ENCODE peak calls at places on chromosomes 2 and 18, in seven cellular contexts. M is HepG2, U is K562, K is GM12878, W is H1, D is SK-N-SH, B is GM12892. G is an unnamed sample.

GRCh38 chr2:201118957-201119848 is 3.2 kb downstream of the CFLAR start:
- DNase-seq in M (no peak), U (peak), K (no peak), W (no peak), D (no peak), B (no peak), G (no peak)

GRCh38 chr2:180670302-180671003 is 310.0 kb upstream of the UBE2E3 start:
- DNase-seq in M (no peak), U (no peak), K (no peak), W (no peak), D (no peak), B (no peak), G (no peak)

GRCh38 chr18:34494359-34494696 is 215.8 kb upstream of the DTNA start:
- DNase-seq in M (peak), U (no peak), K (no peak), W (no peak), D (no peak), B (no peak), G (no peak)

GRCh38 chr2:213995400-213996105 is 415.3 kb upstream of the VWC2L start:
- DNase-seq in M (no peak), U (no peak), K (no peak), W (no peak), D (no peak), B (no peak), G (no peak)

GRCh38 chr2:233600361-233600760 is 17.1 kb upstream of the UGT1A8 start:
- DNase-seq in M (no peak), U (no peak), K (no peak), W (no peak), D (no peak), B (no peak), G (no peak)

GRCh38 chr2:53985646-53986045 is 14.9 kb upstream of the PSME4 start:
- DNase-seq in M (peak), U (no peak), K (no peak), W (no peak), D (no peak), B (no peak), G (no peak)

GRCh38 chr2:17644997-17645715 is 104.7 kb downstream of the VSNL1 start:
- DNase-seq in M (no peak), U (no peak), K (no peak), W (no peak), D (no peak), B (no peak), G (no peak)

GRCh38 chr18:52341617-52342381 is 1.8 kb downstream of the DCC start:
- DNase-seq in M (no peak), U (no peak), K (no peak), W (no peak), D (peak), B (no peak), G (peak)

GRCh38 chr2:74383254-74383653 is 3.1 kb upstream of the DCTN1 start:
- DNase-seq in M (peak), U (no peak), K (no peak), W (no peak), D (no peak), B (no peak), G (no peak)

GRCh38 chr2:164522561-164522981 is 98.7 kb downstream of the GRB14 start:
- DNase-seq in M (no peak), U (no peak), K (no peak), W (no peak), D (no peak), B (no peak), G (no peak)

GRCh38 chr2:212683346-212683745 is 144.7 kb upstream of the ERBB4 start:
- DNase-seq in M (no peak), U (no peak), K (no peak), W (no peak), D (no peak), B (no peak), G (no peak)

GRCh38 chr2:15142069-15142689 is 419.0 kb downstream of the NBAS start:
- DNase-seq in M (peak), U (no peak), K (peak), W (no peak), D (no peak), B (peak), G (peak)
- TF ChIP-seq TAF1 in M (no peak), U (no peak), K (no peak), W (no peak), D (no peak), B (peak), G (no peak)

DNA sequence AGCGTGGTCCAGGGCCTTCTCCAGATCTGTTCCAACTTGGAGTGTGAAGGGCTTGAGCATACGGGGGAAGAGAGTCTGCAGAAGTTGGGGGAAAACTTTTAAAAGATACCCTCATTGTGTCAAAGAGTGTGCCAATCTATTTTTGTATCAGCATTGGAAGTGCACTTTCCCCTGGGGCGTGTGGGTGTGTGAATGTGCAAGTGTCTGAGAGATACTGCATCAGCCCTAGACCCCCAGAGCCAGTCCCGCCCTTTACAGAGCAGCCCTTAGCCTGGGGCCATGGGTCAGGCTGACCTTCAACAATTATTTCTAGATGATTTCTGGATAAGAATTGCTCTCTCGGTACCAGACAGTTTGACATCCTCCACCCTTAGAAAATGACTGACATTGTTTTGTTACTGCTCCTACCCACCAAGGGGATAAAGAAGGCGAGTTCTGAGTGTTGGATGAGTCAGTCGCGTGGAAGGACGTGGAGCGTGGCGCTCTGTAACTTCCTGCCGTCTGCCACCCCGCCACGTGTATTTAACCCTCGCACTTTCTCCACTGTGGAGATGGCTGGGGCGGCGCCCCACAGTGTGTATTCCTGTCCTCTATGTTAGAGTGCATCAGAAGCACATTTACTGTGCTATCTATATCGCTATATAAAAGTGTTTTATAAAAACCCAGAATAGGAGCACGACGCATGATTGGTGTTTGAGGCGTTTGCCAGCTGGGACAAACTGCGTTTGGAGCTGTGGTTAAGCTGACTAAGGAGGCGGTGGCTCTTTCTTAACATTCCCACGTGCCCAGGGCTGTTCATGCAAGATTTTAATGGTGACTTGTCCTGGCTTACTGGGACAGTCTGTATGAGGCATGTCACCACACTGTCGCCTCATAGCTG is 122.6 kb downstream of the CABLES1 start:
- DNase-seq in M (no peak), U (no peak), K (no peak), W (no peak), D (no peak), B (no peak), G (no peak)
- TF ChIP-seq POLR2AphosphoS5 in M (no peak), U (no peak), K (no peak), W (no peak), D (no peak), B (no peak), G (no peak)

DNA sequence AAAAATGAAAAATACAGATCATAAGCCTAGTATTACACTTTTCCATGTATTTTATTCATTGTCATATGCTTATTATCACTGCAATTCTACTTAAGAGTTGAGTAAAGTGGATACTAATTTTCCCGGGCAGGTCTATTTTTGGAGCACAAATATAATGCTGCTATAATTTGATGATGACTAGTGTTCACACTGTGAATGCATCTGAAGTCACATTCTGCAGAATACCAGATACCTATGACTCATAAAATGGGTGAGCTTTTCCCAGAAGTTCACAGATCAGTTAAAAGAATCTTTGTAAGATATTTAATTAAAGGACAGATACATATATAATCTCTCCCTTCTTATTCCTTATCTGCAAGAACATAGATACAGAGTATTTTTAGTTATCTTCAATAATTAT is 79.8 kb upstream of the MC4R start:
- DNase-seq in M (no peak), U (no peak), K (no peak), W (no peak), D (peak), B (no peak), G (no peak)
- TF ChIP-seq TAF1 in M (no peak), U (no peak), K (no peak), W (no peak), D (no peak), B (no peak), G (no peak)

DNA sequence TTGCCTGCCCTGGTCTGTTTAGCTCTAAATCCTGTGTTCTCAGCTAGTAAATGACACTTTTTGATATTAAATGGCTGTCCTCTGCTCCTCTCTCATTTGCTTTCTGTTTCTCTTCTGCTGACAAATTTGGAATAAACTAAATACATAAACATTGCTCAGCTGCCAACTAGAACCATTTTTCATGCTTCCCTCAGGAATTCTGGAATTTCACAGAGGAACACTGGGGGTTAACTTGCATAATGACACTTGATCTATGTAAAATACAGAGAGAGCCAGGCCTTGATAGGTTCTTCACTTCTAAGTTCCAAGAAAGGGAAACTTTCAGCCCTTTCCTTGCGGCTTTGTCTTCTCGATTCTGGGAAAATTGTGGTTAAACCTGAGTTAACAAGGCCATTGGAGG is 450.6 kb upstream of the ST6GAL2 start:
- DNase-seq in M (no peak), U (no peak), K (no peak), W (no peak), D (no peak), B (no peak), G (no peak)
- TF ChIP-seq POLR2AphosphoS5 in M (no peak), U (no peak), K (no peak), W (no peak), D (no peak), B (no peak), G (no peak)

GRCh38 chr2:39661771-39662325 is 3.9 kb upstream of the TMEM178A start:
- DNase-seq in M (no peak), U (no peak), K (no peak), W (no peak), D (no peak), B (no peak), G (no peak)
- TF ChIP-seq TAF1 in M (no peak), U (no peak), K (no peak), W (no peak), D (no peak), B (no peak), G (no peak)

GRCh38 chr2:112864072-112864471 is 27.5 kb upstream of the IL1B start:
- DNase-seq in M (no peak), U (no peak), K (no peak), W (no peak), D (no peak), B (no peak), G (no peak)

GRCh38 chr2:112870851-112871830 is 34.6 kb upstream of the IL1B start:
- DNase-seq in M (no peak), U (no peak), K (no peak), W (no peak), D (no peak), B (no peak), G (no peak)

GRCh38 chr2:112869258-112869842 is 32.8 kb upstream of the IL1B start:
- DNase-seq in M (no peak), U (peak), K (no peak), W (no peak), D (no peak), B (no peak), G (no peak)

GRCh38 chr2:112867701-112868631 is 31.4 kb upstream of the IL1B start:
- DNase-seq in M (no peak), U (no peak), K (no peak), W (no peak), D (no peak), B (no peak), G (no peak)

DNA sequence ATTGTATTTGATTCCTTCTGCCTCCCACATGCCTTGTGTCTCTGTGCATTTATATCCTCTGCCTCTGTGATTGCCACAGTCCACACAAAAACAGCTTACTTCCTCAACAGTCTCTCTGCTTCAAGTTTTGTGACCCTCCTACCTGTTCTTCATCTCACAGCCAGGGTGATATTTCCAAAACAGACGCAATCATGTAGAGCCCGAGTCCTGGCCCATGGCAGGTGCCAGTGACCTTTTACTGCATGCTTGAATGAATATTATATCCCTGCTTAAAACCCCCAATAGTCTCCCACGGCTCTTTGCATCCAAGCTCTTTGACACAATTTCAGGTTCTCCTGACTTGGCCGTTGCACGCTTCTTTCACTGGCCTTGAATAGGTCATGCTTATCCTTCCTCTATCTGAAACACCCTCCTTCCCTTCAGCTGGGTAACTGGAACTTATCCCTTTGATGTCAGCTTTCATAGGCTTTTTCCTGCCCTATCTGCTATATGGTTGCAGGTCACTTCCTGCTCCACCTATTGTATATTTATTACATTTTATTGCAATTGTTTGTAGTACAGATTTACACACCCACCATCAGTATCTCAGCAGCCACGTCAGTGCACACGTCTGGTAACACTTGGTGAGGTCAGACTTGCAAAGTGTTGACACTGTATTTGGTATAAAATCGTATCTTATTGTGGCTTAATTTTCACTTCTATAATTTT is 29.7 kb upstream of the IL1B start:
- DNase-seq in M (no peak), U (no peak), K (no peak), W (no peak), D (no peak), B (no peak), G (no peak)
- TF ChIP-seq POLR2AphosphoS5 in M (no peak), U (no peak), K (no peak), W (no peak), D (no peak), B (no peak), G (no peak)

GRCh38 chr2:240719676-240720545 is 28.2 kb downstream of the AQP12A start:
- DNase-seq in M (no peak), U (no peak), K (no peak), W (no peak), D (no peak), B (no peak), G (no peak)
- TF ChIP-seq TAF1 in M (no peak), U (no peak), K (no peak), W (no peak), D (no peak), B (no peak), G (no peak)

GRCh38 chr2:42139141-42139540 is 30.0 kb upstream of the EML4 start:
- DNase-seq in M (no peak), U (no peak), K (no peak), W (no peak), D (no peak), B (no peak), G (no peak)

GRCh38 chr2:42138163-42139016 is 30.8 kb upstream of the EML4 start:
- DNase-seq in M (no peak), U (no peak), K (no peak), W (no peak), D (no peak), B (no peak), G (no peak)

GRCh38 chr2:42142476-42143184 is 26.5 kb upstream of the EML4 start:
- DNase-seq in M (peak), U (no peak), K (no peak), W (no peak), D (no peak), B (no peak), G (no peak)

GRCh38 chr2:42141687-42142475 is 27.3 kb upstream of the EML4 start:
- DNase-seq in M (peak), U (peak), K (no peak), W (no peak), D (peak), B (no peak), G (no peak)

GRCh38 chr2:42140501-42140900 is 28.7 kb upstream of the EML4 start:
- DNase-seq in M (no peak), U (no peak), K (no peak), W (no peak), D (no peak), B (no peak), G (no peak)
- TF ChIP-seq POLR2AphosphoS5 in M (no peak), U (no peak), K (no peak), W (no peak), D (no peak), B (no peak), G (no peak)

DNA sequence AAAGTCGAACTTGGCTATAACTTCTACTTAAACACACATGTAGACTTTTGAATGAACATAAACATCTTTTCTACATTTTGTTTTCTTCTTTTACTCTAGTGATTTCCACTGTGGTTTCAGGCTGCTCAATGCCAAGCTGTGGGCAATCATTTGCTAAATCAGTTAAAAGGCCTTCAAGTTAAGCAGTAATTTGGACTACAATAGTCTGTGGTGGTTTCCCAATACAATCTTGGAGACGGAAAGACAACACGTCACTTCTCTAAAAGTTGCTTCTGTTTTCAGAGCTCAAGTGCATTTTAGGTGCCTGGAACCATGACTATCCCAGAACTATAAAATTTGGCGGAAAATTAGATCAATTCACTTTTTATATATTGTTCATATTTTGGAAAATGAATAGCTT is 69.4 kb downstream of the TXNL1 start:
- DNase-seq in M (no peak), U (no peak), K (no peak), W (no peak), D (no peak), B (no peak), G (no peak)
- TF ChIP-seq TAF1 in M (no peak), U (no peak), K (no peak), W (no peak), D (no peak), B (no peak), G (no peak)

GRCh38 chr2:102166189-102166845 is 20.5 kb upstream of the IL1RL2 start:
- DNase-seq in M (peak), U (peak), K (no peak), W (no peak), D (no peak), B (no peak), G (no peak)
- TF ChIP-seq POLR2AphosphoS5 in M (no peak), U (no peak), K (no peak), W (no peak), D (peak), B (no peak), G (no peak)

G was measured in GM12891.